ENCODE peak calls at places on chromosomes 11 and 22, in nine cellular contexts. N is LoVo; K is NCI-H524; J is fibroblast of gingiva; U is kidney glomerular epithelial cell; A is amygdala; H is GM19239; Y is G401; T is activated effector memory CD4-positive, alpha-beta T cell treated with anti-CD3 and anti-CD28 coated beads, Interleukin-2, amount 50 U/mL, for 16 hours. D is an unnamed sample.

GRCh38 chr11:19547044-19547443 is 165.6 kb upstream of the NAV2 start:
- DNase-seq in N (no peak), K (no peak), J (no peak), U (no peak), A (no peak), H (no peak), Y (no peak), T (no peak), D (no peak)

GRCh38 chr22:20061481-20061861 is 18.6 kb upstream of the DGCR8 start:
- DNase-seq in N (no peak), K (no peak), J (no peak), U (no peak), A (no peak), H (no peak), Y (no peak), T (no peak), D (peak)

GRCh38 chr11:9232482-9232881 is 32.7 kb downstream of the DENND5A start:
- DNase-seq in N (no peak), K (no peak), J (no peak), U (no peak), A (no peak), H (no peak), Y (no peak), T (no peak), D (no peak)

GRCh38 chr11:6667733-6668374 is 12.2 kb upstream of the DCHS1 start:
- DNase-seq in N (peak), K (no peak), J (peak), U (peak), A (no peak), H (no peak), Y (peak), T (peak), D (no peak)

GRCh38 chr11:121321614-121322243 is 29.2 kb downstream of the SC5D start:
- DNase-seq in N (no peak), K (peak), J (peak), U (peak), A (peak), H (no peak), Y (peak), T (peak), D (no peak)

GRCh38 chr11:8720868-8721739 is 38.5 kb downstream of the RPL27A start:
- DNase-seq in N (peak), K (no peak), J (no peak), U (no peak), A (no peak), H (no peak), Y (no peak), T (no peak), D (peak)

GRCh38 chr11:106603971-106604370 is 414.3 kb downstream of the GUCY1A2 start:
- DNase-seq in N (no peak), K (no peak), J (no peak), U (no peak), A (no peak), H (no peak), Y (no peak), T (no peak), D (no peak)

GRCh38 chr11:120339394-120339890 is 3.2 kb downstream of the ARHGEF12 start:
- DNase-seq in N (peak), K (no peak), J (no peak), U (peak), A (peak), H (no peak), Y (peak), T (no peak), D (no peak)

GRCh38 chr11:129695543-129696308 is 119.9 kb upstream of the TMEM45B start:
- DNase-seq in N (peak), K (peak), J (no peak), U (peak), A (peak), H (peak), Y (peak), T (peak), D (peak)

GRCh38 chr11:330694-331314 is 10.1 kb upstream of the IFITM3 start:
- DNase-seq in N (no peak), K (no peak), J (no peak), U (no peak), A (no peak), H (no peak), Y (no peak), T (peak), D (no peak)

GRCh38 chr11:76314741-76315090 is 66.2 kb downstream of the THAP12 start:
- DNase-seq in N (no peak), K (no peak), J (no peak), U (peak), A (no peak), H (no peak), Y (no peak), T (no peak), D (peak)

GRCh38 chr22:37703906-37704305 is 7.1 kb downstream of the TRIOBP start:
- DNase-seq in N (no peak), K (no peak), J (no peak), U (no peak), A (no peak), H (no peak), Y (no peak), T (no peak), D (peak)

GRCh38 chr11:116366980-116367640 is 405.7 kb downstream of the BUD13 start:
- DNase-seq in N (no peak), K (no peak), J (no peak), U (peak), A (no peak), H (no peak), Y (no peak), T (no peak), D (no peak)

GRCh38 chr22:40782521-40782920 is 36.6 kb downstream of the SLC25A17 start:
- DNase-seq in N (no peak), K (no peak), J (no peak), U (no peak), A (no peak), H (no peak), Y (no peak), T (no peak), D (no peak)

GRCh38 chr22:30209642-30210041 is 36.9 kb downstream of the LIF start:
- DNase-seq in N (no peak), K (no peak), J (no peak), U (no peak), A (no peak), H (no peak), Y (no peak), T (no peak), D (no peak)

GRCh38 chr22:39179401-39179827 is 26.9 kb upstream of the CBX7 start:
- DNase-seq in N (no peak), K (no peak), J (no peak), U (no peak), A (no peak), H (no peak), Y (peak), T (peak), D (no peak)

GRCh38 chr11:43504316-43504950 is 145.7 kb downstream of the TTC17 start:
- DNase-seq in N (no peak), K (no peak), J (no peak), U (no peak), A (no peak), H (no peak), Y (peak), T (no peak), D (no peak)

GRCh38 chr22:47144791-47145425 is 382.5 kb downstream of the TBC1D22A start:
- DNase-seq in N (no peak), K (no peak), J (no peak), U (no peak), A (no peak), H (no peak), Y (no peak), T (no peak), D (no peak)

GRCh38 chr11:34630544-34630943 is 9.7 kb downstream of the EHF start:
- DNase-seq in N (peak), K (no peak), J (no peak), U (peak), A (no peak), H (no peak), Y (no peak), T (no peak), D (no peak)

GRCh38 chr11:115623021-115623451 is 118.8 kb upstream of the CADM1 start:
- DNase-seq in N (peak), K (no peak), J (peak), U (peak), A (no peak), H (no peak), Y (no peak), T (no peak), D (peak)

GRCh38 chr11:65615950-65616574 is 486 bp downstream of the PCNX3 start:
- DNase-seq in N (no peak), K (no peak), J (no peak), U (no peak), A (no peak), H (peak), Y (no peak), T (no peak), D (no peak)

GRCh38 chr22:39932918-39933649 is 27.1 kb upstream of the TMA7B start:
- DNase-seq in N (no peak), K (no peak), J (no peak), U (no peak), A (no peak), H (peak), Y (peak), T (peak), D (peak)

GRCh38 chr22:35315141-35315854 is 15.6 kb downstream of the TOM1 start:
- DNase-seq in N (no peak), K (no peak), J (peak), U (no peak), A (no peak), H (no peak), Y (peak), T (peak), D (no peak)

GRCh38 chr22:46575915-46576555 is 38.6 kb upstream of the CELSR1 start:
- DNase-seq in N (peak), K (no peak), J (no peak), U (no peak), A (no peak), H (no peak), Y (no peak), T (no peak), D (no peak)

GRCh38 chr11:78338138-78338537 is 79.5 kb downstream of the GAB2 start:
- DNase-seq in N (no peak), K (no peak), J (no peak), U (no peak), A (no peak), H (no peak), Y (no peak), T (no peak), D (no peak)

GRCh38 chr22:45006101-45006872 is 3.5 kb downstream of the PHF21B start:
- DNase-seq in N (no peak), K (no peak), J (no peak), U (no peak), A (no peak), H (no peak), Y (peak), T (no peak), D (no peak)

GRCh38 chr11:100888836-100889235 is 201.7 kb downstream of the ARHGAP42 start:
- DNase-seq in N (no peak), K (no peak), J (no peak), U (no peak), A (no peak), H (no peak), Y (no peak), T (no peak), D (no peak)

GRCh38 chr11:3126901-3127691 is 38.0 kb downstream of the OSBPL5 start:
- DNase-seq in N (no peak), K (no peak), J (no peak), U (no peak), A (no peak), H (no peak), Y (no peak), T (no peak), D (no peak)

GRCh38 chr22:35353318-35353717 is 27.6 kb upstream of the HMOX1 start:
- DNase-seq in N (no peak), K (no peak), J (no peak), U (no peak), A (no peak), H (no peak), Y (no peak), T (no peak), D (no peak)

GRCh38 chr22:19687561-19688300 is 26.6 kb upstream of the SEPTIN5 start:
- DNase-seq in N (no peak), K (no peak), J (no peak), U (no peak), A (no peak), H (no peak), Y (no peak), T (peak), D (no peak)

GRCh38 chr11:91972665-91973266 is 251.9 kb upstream of the FAT3 start:
- DNase-seq in N (no peak), K (no peak), J (no peak), U (peak), A (no peak), H (no peak), Y (no peak), T (no peak), D (no peak)

GRCh38 chr22:21105294-21105693 is 59.5 kb downstream of the LRRC74B start:
- DNase-seq in N (no peak), K (no peak), J (no peak), U (no peak), A (no peak), H (no peak), Y (no peak), T (no peak), D (no peak)

D was measured in foreskin fibroblast.